ENCODE peak calls at places on chromosomes 16 and 17, in eight cellular contexts. L is NCI-H510A treated with DMSO at 0.1 percent for 48 hours; F is heart left ventricle; G is mucosa of gallbladder; T is myocyte; V is PC-3; D is stimulated activated CD8-positive, alpha-beta memory T cell treated with anti-CD3 and anti-CD28 coated beads, Interleukin-7, amount 100 ng/mL, for 1 hour; H is endodermal cell. S is an unnamed sample.

GRCh38 chr17:35738519-35739133 is 7.2 kb downstream of the RASL10B start:
- DNase-seq in L (no peak), F (no peak), D (no peak), T (no peak), H (no peak), G (no peak), V (no peak), S (no peak)

GRCh38 chr16:15592324-15592723 is 50.6 kb downstream of the MARF1 start:
- DNase-seq in D (no peak), T (no peak), F (no peak), V (no peak), L (no peak), G (peak), H (peak), S (no peak)

GRCh38 chr17:37493249-37494027 is 3.7 kb downstream of the DUSP14 start:
- DNase-seq in V (peak), T (peak), G (no peak), H (no peak), L (no peak), D (no peak), F (no peak), S (no peak)

GRCh38 chr16:23280483-23280967 is 21.6 kb upstream of the SCNN1B start:
- DNase-seq in D (no peak), F (no peak), V (peak), T (no peak), G (no peak), H (no peak), L (peak), S (no peak)

GRCh38 chr17:16158721-16159120 is 56.6 kb downstream of the NCOR1 start:
- DNase-seq in H (no peak), F (no peak), G (no peak), D (no peak), V (no peak), T (peak), L (no peak), S (no peak)

GRCh38 chr16:56600398-56600999 is 7.9 kb upstream of the MT2A start:
- DNase-seq in H (peak), L (peak), F (no peak), G (no peak), V (peak), D (no peak), T (peak), S (no peak)

GRCh38 chr17:45889579-45889978 is 4.8 kb upstream of the MAPT start:
- DNase-seq in G (no peak), L (no peak), T (no peak), F (no peak), D (no peak), V (no peak), H (peak), S (no peak)

GRCh38 chr16:57403965-57404817 is at the start of gene CCL17:
- DNase-seq in F (no peak), L (no peak), T (no peak), G (no peak), D (no peak), V (no peak), H (no peak), S (no peak)

GRCh38 chr17:28474035-28474640 is 694 bp downstream of the SLC13A2 start:
- DNase-seq in V (no peak), H (no peak), F (no peak), G (no peak), L (no peak), D (no peak), T (no peak), S (no peak)

GRCh38 chr17:83124871-83125514 is 45.6 kb downstream of the METRNL start:
- DNase-seq in H (peak), L (no peak), V (no peak), F (no peak), G (no peak), D (no peak), T (no peak), S (peak)

GRCh38 chr16:440627-441026 is 15.2 kb downstream of the RAB11FIP3 start:
- DNase-seq in G (no peak), F (no peak), V (no peak), H (no peak), T (peak), L (peak), D (no peak), S (peak)

GRCh38 chr16:58503863-58504688 is 4.1 kb downstream of the NDRG4 start:
- DNase-seq in H (peak), V (no peak), L (no peak), T (no peak), D (no peak), F (no peak), G (no peak), S (no peak)

GRCh38 chr17:79434215-79434614 is 176.6 kb downstream of the RBFOX3 start:
- DNase-seq in T (no peak), F (no peak), G (no peak), L (no peak), V (no peak), H (no peak), D (no peak), S (no peak)

GRCh38 chr16:1612320-1613111 is at the start of gene CRAMP1:
- DNase-seq in F (no peak), H (peak), T (no peak), L (no peak), V (no peak), G (no peak), D (no peak), S (peak)

GRCh38 chr17:68355093-68355492 is 63.8 kb downstream of the ARSG start:
- DNase-seq in H (no peak), T (peak), L (no peak), F (no peak), V (peak), G (no peak), D (no peak), S (no peak)

GRCh38 chr16:90008708-90009145 is 10.5 kb downstream of the DBNDD1 start:
- DNase-seq in D (peak), F (no peak), H (no peak), V (no peak), G (no peak), T (no peak), L (no peak), S (peak)

GRCh38 chr16:50121278-50121677 is 31.8 kb upstream of the TENT4B start:
- DNase-seq in D (no peak), F (no peak), V (no peak), H (no peak), G (no peak), L (no peak), T (peak), S (no peak)

GRCh38 chr16:29825145-29826044 is 5.1 kb downstream of the MVP start:
- DNase-seq in F (peak), G (no peak), L (no peak), V (peak), T (peak), H (peak), D (no peak), S (peak)

GRCh38 chr17:3566551-3566950 is 8.9 kb upstream of the TRPV3 start:
- DNase-seq in L (no peak), T (no peak), G (no peak), D (no peak), V (no peak), H (no peak), F (peak), S (no peak)

GRCh38 chr17:82875418-82875856 is 35.6 kb upstream of the ZNF750 start:
- DNase-seq in L (peak), H (peak), G (peak), T (no peak), D (no peak), F (no peak), V (no peak), S (no peak)

GRCh38 chr16:11629071-11630030 is 38.9 kb upstream of the SNN start:
- DNase-seq in G (peak), L (no peak), F (peak), D (no peak), H (no peak), V (no peak), T (no peak), S (no peak)

GRCh38 chr17:1485311-1485747 is 7.2 kb downstream of the MYO1C start:
- DNase-seq in V (peak), F (peak), G (peak), H (peak), D (no peak), L (no peak), T (peak), S (peak)

GRCh38 chr17:7477392-7478275 is 1.8 kb downstream of the ZBTB4 start:
- DNase-seq in H (peak), F (peak), T (peak), G (peak), D (no peak), V (peak), L (no peak), S (peak)

GRCh38 chr16:27225536-27226360 is 22.4 kb downstream of the KDM8 start:
- DNase-seq in L (no peak), F (peak), V (peak), T (no peak), H (no peak), G (peak), D (no peak), S (no peak)

GRCh38 chr17:31654936-31655335 is 204.1 kb downstream of the COPRS start:
- DNase-seq in D (peak), F (no peak), H (peak), V (peak), G (no peak), L (no peak), T (peak), S (no peak)

GRCh38 chr17:40153603-40154238 is 13.4 kb downstream of the CASC3 start:
- DNase-seq in G (no peak), F (no peak), H (no peak), T (no peak), L (no peak), V (no peak), D (no peak), S (no peak)

GRCh38 chr16:1887711-1888354 is 15.9 kb upstream of the MEIOB start:
- DNase-seq in T (no peak), D (no peak), G (no peak), F (no peak), H (no peak), V (no peak), L (no peak), S (no peak)

GRCh38 chr17:46832945-46833839 is 14.7 kb upstream of the WNT3 start:
- DNase-seq in L (peak), V (peak), H (peak), F (no peak), G (no peak), T (no peak), D (no peak), S (peak)

GRCh38 chr17:75743625-75744206 is 21.3 kb downstream of the GALK1 start:
- DNase-seq in L (no peak), G (no peak), V (no peak), H (no peak), T (no peak), D (no peak), F (no peak), S (no peak)

GRCh38 chr17:6508519-6509294 is 47.6 kb downstream of the PITPNM3 start:
- DNase-seq in V (no peak), L (no peak), F (no peak), G (no peak), T (peak), D (no peak), H (peak), S (no peak)

GRCh38 chr17:58534331-58534730 is 19.9 kb upstream of the MTMR4 start:
- DNase-seq in F (no peak), H (no peak), L (no peak), T (no peak), D (no peak), V (no peak), G (no peak), S (no peak)

GRCh38 chr17:17503566-17504130 is 7.5 kb upstream of the RASD1 start:
- DNase-seq in F (no peak), G (no peak), V (no peak), L (no peak), T (no peak), H (no peak), D (no peak), S (peak)

GRCh38 chr17:15999974-16000827 is 577 bp downstream of the TTC19 start:
- DNase-seq in D (peak), F (peak), H (no peak), T (peak), V (peak), L (peak), G (peak), S (no peak)

GRCh38 chr17:36889955-36890354 is 47.3 kb upstream of the LHX1 start:
- DNase-seq in T (no peak), L (no peak), H (no peak), G (no peak), D (no peak), F (no peak), V (no peak), S (no peak)

GRCh38 chr17:35865412-35866355 is 3.0 kb downstream of the HEATR9 start:
- DNase-seq in L (no peak), V (peak), G (no peak), T (peak), F (no peak), D (no peak), H (no peak), S (no peak)

GRCh38 chr16:71542377-71542776 is 16.2 kb downstream of the CHST4 start:
- DNase-seq in T (peak), H (peak), G (peak), F (peak), L (no peak), D (no peak), V (peak), S (no peak)

S was measured in psoas muscle.